ENCODE peak calls at places on chromosomes 2 and 18, in seven cellular contexts. P is stomach, F is breast epithelium, C is endothelial cell of umbilical vein, Q is esophagus muscularis mucosa, R is HepG2, A is GM23338. L is an unnamed sample. For H3K27me3, the result is how much of the 10 kb centered on the place peaks cover.

GRCh38 chr2:19673213-19673791 is 228.5 kb downstream of the TTC32 start:
- DNase-seq in P (no peak), F (no peak), C (no peak), Q (no peak), R (peak), A (no peak), L (no peak)

GRCh38 chr2:190182071-190182524 is 119.6 kb upstream of the MSTN start:
- DNase-seq in P (no peak), F (no peak), C (no peak), Q (no peak), R (no peak), A (no peak), L (no peak)

GRCh38 chr2:172109256-172109655 is 6.6 kb upstream of the DLX2 start:
- DNase-seq in P (no peak), F (no peak), C (no peak), Q (no peak), R (no peak), A (peak), L (no peak)

GRCh38 chr2:152376968-152377367 is 42.0 kb downstream of the FMNL2 start:
- DNase-seq in P (no peak), F (no peak), C (peak), Q (no peak), R (no peak), A (no peak), L (no peak)

GRCh38 chr2:227888289-227888688 is 16.9 kb downstream of the DAW1 start:
- DNase-seq in P (no peak), F (no peak), C (no peak), Q (no peak), R (no peak), A (peak), L (peak)

GRCh38 chr2:16623046-16623445 is 42.6 kb downstream of the CYRIA start:
- DNase-seq in P (no peak), F (no peak), C (no peak), Q (no peak), R (no peak), A (no peak), L (no peak)

GRCh38 chr2:100853909-100854810 is 34.2 kb downstream of the NPAS2 start:
- DNase-seq in P (no peak), F (no peak), C (no peak), Q (no peak), R (no peak), A (no peak), L (no peak)

GRCh38 chr2:1234731-1235308 is 178.4 kb upstream of the TPO start:
- DNase-seq in P (no peak), F (no peak), C (no peak), Q (no peak), R (no peak), A (no peak), L (no peak)

GRCh38 chr2:189304360-189304759 is 124.8 kb upstream of the COL5A2 start:
- DNase-seq in P (no peak), F (no peak), C (no peak), Q (no peak), R (no peak), A (no peak), L (no peak)

GRCh38 chr2:138536302-138536701 is 34.7 kb downstream of the SPOPL start:
- DNase-seq in P (no peak), F (no peak), C (no peak), Q (no peak), R (no peak), A (peak), L (no peak)

GRCh38 chr2:55811048-55811447 is 112.5 kb downstream of the EFEMP1 start:
- DNase-seq in P (no peak), F (no peak), C (no peak), Q (no peak), R (no peak), A (no peak), L (no peak)

DNA sequence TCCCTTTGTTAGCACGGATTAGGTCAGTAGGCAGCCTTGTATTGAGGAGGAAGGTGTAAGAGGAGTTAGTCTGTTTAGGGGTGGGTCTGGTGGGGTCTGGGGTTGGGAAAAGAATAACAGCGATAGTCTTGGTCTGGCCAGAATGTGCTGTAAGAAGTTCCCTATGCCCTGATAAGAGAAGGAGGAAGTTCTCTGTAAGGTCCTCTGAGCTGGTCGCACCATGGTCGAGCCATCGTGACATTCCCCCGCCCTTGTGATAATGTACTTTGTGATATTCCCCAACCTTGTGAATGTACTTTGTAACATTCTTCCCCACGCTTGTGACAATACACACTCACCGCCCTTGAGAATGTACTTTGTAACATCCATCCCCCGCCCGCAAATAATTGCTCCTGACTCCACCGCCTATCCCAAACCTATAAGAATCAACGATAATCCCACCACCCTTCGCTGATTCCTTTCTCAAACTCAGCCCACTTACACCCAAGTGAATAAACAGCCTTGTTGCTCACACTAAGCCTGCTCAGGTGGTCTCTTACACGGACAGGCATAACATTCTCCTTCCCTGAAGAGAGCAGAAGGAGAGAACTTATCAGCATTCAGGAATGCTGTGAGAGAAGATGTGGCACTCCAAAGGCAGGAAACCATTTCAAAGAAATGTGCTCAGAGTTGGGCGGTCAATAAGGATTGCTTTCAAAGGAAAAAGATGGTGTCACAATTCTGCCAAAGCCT is 17.9 kb upstream of the DUSP19 start:
- DNase-seq in P (peak), F (no peak), C (no peak), Q (no peak), R (peak), A (no peak), L (no peak)
- H3K27me3 ChIP-seq in P (under half), F (under half), C (under half), Q (under half), R (under half), A (under half), L (under half)

GRCh38 chr2:234468503-234468902 is 28.4 kb downstream of the ARL4C start:
- DNase-seq in P (no peak), F (no peak), C (no peak), Q (no peak), R (no peak), A (no peak), L (no peak)

GRCh38 chr2:234469972-234470371 is 26.9 kb downstream of the ARL4C start:
- DNase-seq in P (no peak), F (no peak), C (no peak), Q (no peak), R (no peak), A (no peak), L (no peak)

GRCh38 chr2:234464291-234464645 is 32.6 kb downstream of the ARL4C start:
- DNase-seq in P (no peak), F (no peak), C (no peak), Q (no peak), R (no peak), A (no peak), L (no peak)

GRCh38 chr2:234469251-234469845 is 27.5 kb downstream of the ARL4C start:
- DNase-seq in P (no peak), F (no peak), C (no peak), Q (no peak), R (no peak), A (no peak), L (no peak)

DNA sequence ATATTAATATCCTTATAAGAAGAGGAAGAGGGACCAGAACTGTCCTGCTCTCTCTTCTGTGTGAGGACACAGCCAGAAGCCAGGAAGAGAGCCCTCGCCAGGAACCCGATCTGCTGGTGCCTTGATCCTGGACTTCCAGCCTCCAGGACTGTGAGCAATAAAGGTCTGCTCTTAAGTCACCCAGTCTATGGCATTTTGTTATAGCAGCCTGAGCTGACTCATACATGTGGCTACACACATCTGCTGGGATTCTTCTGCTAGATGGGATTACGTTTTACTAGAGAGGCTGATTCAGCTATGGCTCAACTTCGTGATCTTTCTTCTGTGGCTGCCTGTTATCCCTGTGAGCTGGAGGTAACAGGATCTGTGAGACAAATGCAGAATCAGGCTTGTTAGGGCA is 29.6 kb downstream of the ARL4C start:
- DNase-seq in P (no peak), F (no peak), C (no peak), Q (no peak), R (no peak), A (no peak), L (no peak)
- TF ChIP-seq POLR2AphosphoS5 in P (no peak), F (no peak), C (no peak), Q (no peak), R (no peak), A (no peak), L (no peak)

GRCh38 chr2:178949584-178949983 is 100.4 kb downstream of the CCDC141 start:
- DNase-seq in P (no peak), F (no peak), C (no peak), Q (no peak), R (no peak), A (no peak), L (no peak)
- H3K27me3 ChIP-seq in P (under half), F (under half), C (under half), Q (under half), R (under half), A (under half), L (under half)

GRCh38 chr2:155630760-155631159 is 701.8 kb downstream of the NR4A2 start:
- DNase-seq in P (no peak), F (no peak), C (no peak), Q (no peak), R (no peak), A (no peak), L (no peak)

GRCh38 chr2:155633060-155633839 is 699.3 kb downstream of the NR4A2 start:
- DNase-seq in P (no peak), F (no peak), C (peak), Q (no peak), R (no peak), A (no peak), L (no peak)

GRCh38 chr2:155633887-155634570 is 698.5 kb downstream of the NR4A2 start:
- DNase-seq in P (no peak), F (no peak), C (peak), Q (no peak), R (no peak), A (no peak), L (no peak)
- TF ChIP-seq POLR2AphosphoS5 in P (no peak), F (no peak), C (no peak), Q (no peak), R (no peak), A (no peak), L (no peak)

DNA sequence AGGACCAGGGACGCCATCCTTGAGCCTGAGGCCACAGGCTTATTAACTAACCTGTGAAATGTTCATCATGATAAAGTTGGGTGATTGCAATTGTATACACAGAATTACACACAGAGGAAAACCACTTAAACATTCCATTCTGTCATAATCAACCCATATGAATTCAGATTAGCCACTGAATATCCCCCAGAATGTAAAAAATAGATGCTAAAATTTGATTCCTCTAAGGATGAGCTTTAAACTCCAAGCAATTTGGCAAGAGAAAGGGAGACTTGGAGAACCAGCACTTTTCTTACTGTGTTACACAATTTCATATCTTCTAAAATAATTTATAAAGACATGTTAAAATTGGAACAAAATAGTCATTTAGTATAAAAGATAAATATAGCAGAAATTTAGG is 146.2 kb upstream of the LMAN1 start:
- DNase-seq in P (no peak), F (no peak), C (no peak), Q (no peak), R (no peak), A (no peak), L (no peak)
- H3K27me3 ChIP-seq in P (under half), F (under half), C (under half), Q (under half), R (under half), A (under half), L (under half)

GRCh38 chr18:61655630-61656029 is 237.2 kb downstream of the RNF152 start:
- DNase-seq in P (no peak), F (no peak), C (peak), Q (no peak), R (no peak), A (no peak), L (no peak)
- TF ChIP-seq POLR2AphosphoS5 in P (no peak), F (no peak), C (no peak), Q (no peak), R (no peak), A (no peak), L (no peak)

GRCh38 chr2:53460347-53460746 is 307.3 kb upstream of the CHAC2 start:
- DNase-seq in P (peak), F (no peak), C (no peak), Q (peak), R (peak), A (no peak), L (peak)
- H3K27me3 ChIP-seq in P (under half), F (under half), C (under half), Q (under half), R (under half), A (under half), L (under half)

L was measured in transverse colon.